ENCODE peak calls at places on chromosome 12, in four cellular contexts. F is lower leg skin; C is adipocyte; K is CD4-positive, alpha-beta memory T cell. Q is an unnamed sample.
A peak's percentile ranks its signal among the peaks of the same experiment; 100 is the strongest.

GRCh38 chr12:90499793-90500192 is 455.2 kb downstream of the CCER1 start:
- DNase-seq in K (no peak), C (no peak), F (no peak), Q (no peak)

GRCh38 chr12:4858385-4858784 is 51.3 kb upstream of the KCNA1 start:
- DNase-seq in F (no peak), C (no peak), K (no peak), Q (no peak)

GRCh38 chr12:88247241-88247643 is 105.1 kb downstream of the TMTC3 start:
- DNase-seq in C (peak; percentile 44), F (no peak), K (no peak), Q (no peak)

GRCh38 chr12:111093428-111094142 is 173.2 kb upstream of the MYL2 start:
- DNase-seq in K (peak; percentile 27), C (no peak), F (no peak), Q (peak; percentile 34)

GRCh38 chr12:93609281-93610192 is 37.1 kb downstream of the SOCS2 start:
- DNase-seq in F (no peak), K (no peak), C (no peak), Q (no peak)

GRCh38 chr12:71955946-71956345 is 17.3 kb downstream of the TPH2 start:
- DNase-seq in F (no peak), K (no peak), C (peak; percentile 15), Q (no peak)

GRCh38 chr12:19002192-19002591 is 127.3 kb upstream of the PLEKHA5 start:
- DNase-seq in C (peak; percentile 50), F (no peak), K (no peak), Q (no peak)

GRCh38 chr12:81297606-81298005 is 219.7 kb downstream of the ACSS3 start:
- DNase-seq in C (no peak), F (no peak), K (no peak), Q (no peak)

GRCh38 chr12:78229491-78230209 is 399.0 kb downstream of the NAV3 start:
- DNase-seq in F (no peak), K (no peak), C (peak; percentile 42), Q (peak; percentile 68)

GRCh38 chr12:25322351-25322750 is 71.6 kb upstream of the KRAS start:
- DNase-seq in F (no peak), C (no peak), K (peak; percentile 22), Q (peak; percentile 42)

GRCh38 chr12:113057565-113058485 is 1.3 kb downstream of the DTX1 start:
- DNase-seq in C (no peak), F (no peak), K (no peak), Q (no peak)

GRCh38 chr12:22231836-22232235 is 102.7 kb downstream of the ST8SIA1 start:
- DNase-seq in C (no peak), F (no peak), K (no peak), Q (no peak)

DNA sequence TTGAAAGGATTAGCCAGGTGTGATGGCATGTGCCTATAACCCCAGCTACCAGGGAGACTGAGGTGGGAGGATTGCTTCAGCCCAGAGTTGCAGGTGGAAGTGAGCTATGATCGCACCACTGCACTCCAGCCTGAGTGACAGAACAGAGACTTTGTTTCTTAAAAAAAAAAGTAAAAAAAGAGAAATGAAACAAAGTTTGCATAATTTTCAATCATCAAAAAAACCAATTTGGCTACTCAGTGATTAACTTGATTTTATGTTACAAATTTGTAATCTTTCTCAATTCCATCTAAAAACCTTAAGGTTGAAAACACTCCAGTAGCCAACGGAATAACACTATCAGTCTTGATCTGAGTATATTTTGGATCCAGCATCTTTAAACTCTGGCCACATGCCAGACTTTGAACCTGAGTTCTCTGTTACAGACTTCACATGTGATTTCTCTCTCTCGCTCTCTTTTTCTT is 12.6 kb upstream of the DENND5B start:
- DNase-seq in K (no peak), C (no peak), F (no peak), Q (no peak)
- H3K4me3 ChIP-seq in K (no peak overlapping the region), C (no peak overlapping the region), F (no peak overlapping the region), Q (no peak overlapping the region)

DNA sequence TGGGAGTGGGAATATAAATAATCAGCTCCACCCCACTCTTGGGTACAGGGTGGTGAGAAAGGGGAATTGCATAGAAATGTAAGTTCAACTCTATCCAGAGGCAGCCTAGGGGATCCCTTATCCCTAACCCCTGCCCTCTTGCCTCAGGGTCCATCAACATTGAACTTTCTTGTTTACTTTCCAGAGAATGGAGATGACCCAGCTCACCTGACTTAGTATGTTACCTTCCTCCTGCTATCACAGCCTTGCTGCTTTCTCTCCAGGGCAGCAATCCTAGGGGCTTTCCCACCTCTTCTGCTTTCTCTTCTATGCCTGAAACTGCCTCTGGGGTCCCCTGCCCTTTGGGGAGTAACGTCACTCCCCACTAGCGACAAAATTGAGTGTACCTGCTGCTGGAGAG is 2.7 kb downstream of the LRP1 start:
- DNase-seq in F (no peak), K (no peak), C (no peak), Q (no peak)
- H3K4me3 ChIP-seq in F (no peak overlapping the region), K (no peak overlapping the region), C (peak overlapping the region; percentile 84), Q (no peak overlapping the region)

DNA sequence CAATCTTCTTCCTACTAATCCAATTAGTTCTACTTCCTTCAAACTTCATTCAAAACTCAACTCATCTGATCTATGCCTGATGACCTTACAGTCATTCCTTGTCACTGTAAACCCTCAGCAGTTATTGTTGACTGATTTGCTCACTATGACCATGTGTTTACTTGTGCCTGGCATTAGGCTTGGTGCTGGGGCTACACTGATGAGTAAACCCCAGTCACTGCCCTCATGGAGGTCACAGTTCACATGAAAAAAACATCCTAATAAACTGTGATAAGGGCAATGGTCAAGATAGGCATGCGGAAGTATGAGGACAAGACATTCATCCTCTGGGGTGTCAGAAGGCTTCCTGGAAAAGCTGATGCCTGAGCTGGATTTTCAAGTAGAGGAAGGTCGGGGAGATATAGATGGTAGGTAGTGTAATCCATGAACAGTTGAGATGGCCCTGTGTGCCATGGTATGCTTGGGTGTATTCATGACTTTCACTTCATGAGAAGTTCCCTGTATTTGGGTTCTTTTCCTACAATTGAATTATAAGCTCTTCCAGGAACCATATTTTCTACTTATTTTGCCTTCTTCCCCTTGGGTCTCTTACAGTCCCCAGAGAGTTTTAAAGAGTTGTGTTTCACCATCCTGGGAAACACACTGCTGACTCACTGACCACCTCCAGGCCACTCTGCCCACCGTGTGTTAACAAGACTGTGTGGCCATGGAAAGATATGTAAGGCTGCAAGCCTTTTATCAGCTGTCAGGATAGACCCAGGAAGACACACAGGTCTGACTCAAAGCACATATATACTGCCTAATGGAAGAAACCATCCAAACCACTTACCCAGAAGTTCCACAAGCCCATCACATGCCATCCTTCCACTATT is 38.7 kb upstream of the DUSP6 start:
- DNase-seq in C (peak; percentile 51), K (no peak), F (no peak), Q (no peak)
- H3K4me3 ChIP-seq in C (no peak overlapping the region), K (no peak overlapping the region), F (no peak overlapping the region), Q (no peak overlapping the region)

GRCh38 chr12:1917172-1918070 is 1.0 kb downstream of the CACNA2D4 start:
- DNase-seq in K (no peak), F (no peak), C (no peak), Q (no peak)
- H3K4me3 ChIP-seq in K (no peak overlapping the region), F (no peak overlapping the region), C (no peak overlapping the region), Q (no peak overlapping the region)

DNA sequence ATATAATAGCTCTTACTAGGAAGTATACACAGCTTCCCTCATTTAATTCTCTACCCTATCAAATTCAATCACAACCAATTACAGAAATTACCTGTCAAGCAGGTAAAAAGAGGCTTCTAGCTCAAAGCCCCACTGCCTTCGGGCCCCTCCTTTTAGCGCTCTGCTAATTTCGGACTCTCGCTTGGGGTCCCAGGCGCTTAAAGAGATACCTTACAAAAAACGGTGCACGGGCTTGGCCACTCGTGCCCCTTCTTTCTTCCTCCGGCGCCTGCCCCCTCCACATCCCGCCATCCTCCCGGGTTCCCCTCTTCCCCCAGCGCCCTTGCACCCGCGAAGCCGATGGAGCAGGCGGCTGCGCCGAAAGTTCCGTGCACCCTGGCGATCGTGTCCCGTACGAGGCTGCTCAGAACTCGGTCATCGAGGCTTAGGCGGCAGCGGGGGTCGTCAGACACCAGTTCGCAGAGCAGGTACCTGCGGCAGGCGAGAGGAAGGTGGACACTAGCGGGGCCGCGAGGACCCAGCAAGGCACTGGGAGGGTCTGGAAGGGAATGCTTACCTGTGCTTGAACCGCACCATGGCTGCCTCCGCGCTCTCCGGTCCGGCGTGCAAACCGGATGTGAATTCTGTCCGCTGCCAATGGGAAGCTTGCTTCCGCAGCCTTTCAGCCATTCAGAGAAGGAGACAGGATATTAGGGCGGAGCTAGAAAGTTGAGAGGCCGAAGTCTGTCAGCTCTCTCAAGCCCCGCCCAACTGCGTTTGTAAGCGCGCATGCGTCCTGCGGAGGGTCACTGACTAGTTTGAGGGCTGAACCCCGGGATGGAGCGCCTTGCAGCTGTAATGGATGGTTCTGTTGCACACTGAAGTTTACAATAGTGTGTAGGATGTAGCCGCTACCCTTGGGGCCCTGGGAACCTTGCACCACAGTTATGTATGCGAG is at the start of gene POP5:
- DNase-seq in C (peak; percentile 99), F (peak; percentile 97), K (peak; percentile 92), Q (peak; percentile 96)
- H3K4me3 ChIP-seq in C (peak within 1 kb of the TSS; percentile 97), F (peak within 1 kb of the TSS; percentile 81), K (peak within 1 kb of the TSS; percentile 90), Q (peak within 1 kb of the TSS; percentile 97)

GRCh38 chr12:1919763-1920162 is 1.3 kb upstream of the CACNA2D4 start:
- DNase-seq in F (no peak), C (no peak), K (no peak), Q (no peak)

GRCh38 chr12:1920436-1920835 is 2.0 kb upstream of the CACNA2D4 start:
- DNase-seq in K (no peak), F (no peak), C (no peak), Q (no peak)

GRCh38 chr12:1918081-1918874 is at the start of gene CACNA2D4:
- DNase-seq in K (no peak), F (no peak), C (no peak), Q (no peak)

GRCh38 chr12:1918875-1919236 is 404 bp upstream of the CACNA2D4 start:
- DNase-seq in K (no peak), F (no peak), C (no peak), Q (no peak)

GRCh38 chr12:1919284-1919683 is 832 bp upstream of the CACNA2D4 start:
- DNase-seq in K (no peak), F (no peak), C (no peak), Q (no peak)
- H3K4me3 ChIP-seq in K (no peak overlapping the region), F (no peak overlapping the region), C (no peak overlapping the region), Q (no peak overlapping the region)

DNA sequence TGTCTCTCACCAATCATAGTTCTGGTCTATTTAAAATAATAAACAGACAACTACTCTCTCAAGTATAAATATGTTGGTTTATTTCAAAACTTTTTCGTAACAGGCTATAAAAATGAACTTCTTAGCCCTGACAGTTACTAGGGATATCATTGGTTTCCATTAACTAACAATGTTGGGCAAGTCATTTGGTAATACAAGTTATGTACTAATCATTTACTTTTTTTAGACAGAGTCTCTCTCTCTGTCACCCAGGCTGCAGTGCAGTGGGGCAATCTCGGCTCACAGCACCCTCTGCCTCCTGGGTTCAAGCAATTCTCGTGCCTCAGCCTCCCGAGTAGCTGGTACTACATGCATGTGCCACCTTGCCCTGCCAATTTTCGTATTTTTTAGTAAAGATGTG is 14.6 kb upstream of the KANSL2 start:
- DNase-seq in F (no peak), K (no peak), C (no peak), Q (no peak)
- H3K4me3 ChIP-seq in F (no peak overlapping the region), K (no peak overlapping the region), C (no peak overlapping the region), Q (no peak overlapping the region)

GRCh38 chr12:69620077-69620476 is 9.4 kb upstream of the LRRC10 start:
- DNase-seq in C (no peak), F (no peak), K (no peak), Q (no peak)
- H3K4me3 ChIP-seq in C (no peak overlapping the region), F (no peak overlapping the region), K (no peak overlapping the region), Q (no peak overlapping the region)

Q was measured in Jurkat, Clone E6-1.